ENCODE peak calls at places on chromosomes 11 and 22, in four cellular contexts. V is colonic mucosa; H is CD4-positive, alpha-beta memory T cell; U is activated naive CD8-positive, alpha-beta T cell treated with anti-CD3 and anti-CD28 coated beads, Interleukin-2, amount 50 U/mL, for 24 hours. I is an unnamed sample.

GRCh38 chr11:65945941-65946558 is 770 bp downstream of the TSGA10IP start:
- DNase-seq in V (no peak), H (no peak), U (no peak), I (no peak)

GRCh38 chr11:804599-804964 is 449 bp downstream of the PIDD1 start:
- DNase-seq in V (no peak), H (no peak), U (no peak), I (no peak)

GRCh38 chr22:46052331-46052771 is 75.4 kb upstream of the WNT7B start:
- DNase-seq in V (no peak), H (no peak), U (no peak), I (no peak)

GRCh38 chr11:100639140-100639539 is 47.9 kb upstream of the ARHGAP42 start:
- DNase-seq in V (no peak), H (no peak), U (no peak), I (no peak)

GRCh38 chr11:90330632-90331031 is 107.8 kb upstream of the CHORDC1 start:
- DNase-seq in V (no peak), H (no peak), U (no peak), I (no peak)

GRCh38 chr11:47007579-47007978 is 71.0 kb downstream of the CSTPP1 start:
- DNase-seq in V (no peak), H (no peak), U (no peak), I (no peak)

GRCh38 chr22:43136255-43136654 is 6.9 kb downstream of the MCAT start:
- DNase-seq in V (no peak), H (peak), U (peak), I (peak)

GRCh38 chr11:35714882-35715612 is 52.5 kb downstream of the TRIM44 start:
- DNase-seq in V (no peak), H (no peak), U (no peak), I (no peak)

GRCh38 chr11:78889698-78890097 is 315.0 kb upstream of the NARS2 start:
- DNase-seq in V (no peak), H (no peak), U (no peak), I (no peak)

GRCh38 chr22:35521358-35522264 is 19.0 kb upstream of the RASD2 start:
- DNase-seq in V (no peak), H (no peak), U (no peak), I (no peak)

GRCh38 chr11:79273781-79274180 is 167.0 kb downstream of the TENM4 start:
- DNase-seq in V (no peak), H (no peak), U (no peak), I (no peak)

GRCh38 chr11:101180481-101180880 is 50.9 kb upstream of the PGR start:
- DNase-seq in V (no peak), H (no peak), U (no peak), I (no peak)

GRCh38 chr11:73931039-73931645 is 19.7 kb upstream of the DNAJB13 start:
- DNase-seq in V (peak), H (peak), U (no peak), I (peak)

GRCh38 chr11:68213135-68213515 is at the start of gene KMT5B:
- DNase-seq in V (peak), H (no peak), U (peak), I (peak)

GRCh38 chr11:63871962-63872832 is 33.3 kb downstream of the MARK2 start:
- DNase-seq in V (peak), H (peak), U (peak), I (peak)

GRCh38 chr11:60871378-60872061 is 4.2 kb downstream of the ZP1 start:
- DNase-seq in V (no peak), H (peak), U (no peak), I (no peak)

GRCh38 chr11:47915407-47916137 is 64.8 kb upstream of the PTPRJ start:
- DNase-seq in V (peak), H (no peak), U (peak), I (no peak)

GRCh38 chr11:33736148-33736809 is at the start of gene CD59:
- DNase-seq in V (peak), H (peak), U (peak), I (peak)

GRCh38 chr22:41910599-41911291 is 4.1 kb downstream of the SHISA8 start:
- DNase-seq in V (no peak), H (peak), U (peak), I (peak)

GRCh38 chr22:32754413-32755041 is 47.0 kb upstream of the TIMP3 start:
- DNase-seq in V (no peak), H (no peak), U (no peak), I (no peak)

GRCh38 chr11:114059278-114059983 is at the start of gene ZBTB16:
- DNase-seq in V (peak), H (peak), U (peak), I (peak)

GRCh38 chr22:20552450-20552894 is 45.1 kb downstream of the MED15 start:
- DNase-seq in V (peak), H (no peak), U (no peak), I (no peak)

GRCh38 chr22:40199223-40199622 is 21.5 kb downstream of the TNRC6B start:
- DNase-seq in V (no peak), H (no peak), U (no peak), I (no peak)